ENCODE peak calls at places on chromosomes 12 and 14, in four cellular contexts. K is fibroblast of lung, I is Caco-2, S is ascending aorta. Q is an unnamed sample.

GRCh38 chr12:16939871-16940306 is 333.9 kb upstream of the LMO3 start:
- DNase-seq in K (peak; percentile 2), I (peak; percentile 82), S (no peak), Q (no peak)

GRCh38 chr12:20212658-20213387 is 155.5 kb upstream of the PDE3A start:
- DNase-seq in K (peak; percentile 100), I (peak; percentile 32), S (peak; percentile 75), Q (no peak)

GRCh38 chr12:21989819-21990412 is 48.7 kb upstream of the ABCC9 start:
- DNase-seq in K (peak; percentile 74), I (peak; percentile 46), S (no peak), Q (no peak)

GRCh38 chr14:65229431-65230286 is 127.3 kb upstream of the MAX start:
- DNase-seq in K (peak; percentile 51), I (no peak), S (no peak), Q (peak; percentile 25)

GRCh38 chr12:52413787-52414345 is 7.7 kb upstream of the KRT82 start:
- DNase-seq in K (no peak), I (no peak), S (no peak), Q (no peak)

GRCh38 chr12:95986635-95987535 is 9.3 kb downstream of the HAL start:
- DNase-seq in K (peak; percentile 19), I (no peak), S (no peak), Q (no peak)

GRCh38 chr12:74917743-74918142 is 291.9 kb downstream of the KCNC2 start:
- DNase-seq in K (no peak), I (no peak), S (no peak), Q (no peak)

GRCh38 chr14:52355526-52355925 is 41.4 kb downstream of the PTGER2 start:
- DNase-seq in K (no peak), I (no peak), S (no peak), Q (no peak)

GRCh38 chr14:51855234-51855633 is 5.2 kb upstream of the GNG2 start:
- DNase-seq in K (peak; percentile 55), I (no peak), S (no peak), Q (no peak)

GRCh38 chr14:105195533-105196227 is 14.6 kb upstream of the NUDT14 start:
- DNase-seq in K (no peak), I (no peak), S (no peak), Q (peak; percentile 12)

GRCh38 chr14:22185191-22185590 is 403.8 kb downstream of the DAD1 start:
- DNase-seq in K (peak; percentile 46), I (no peak), S (no peak), Q (no peak)

GRCh38 chr14:99202516-99202915 is 69.5 kb downstream of the BCL11B start:
- DNase-seq in K (no peak), I (no peak), S (no peak), Q (no peak)

GRCh38 chr14:20775043-20775442 is 6.0 kb upstream of the RNASE6 start:
- DNase-seq in K (no peak), I (no peak), S (no peak), Q (no peak)

GRCh38 chr14:65346895-65347294 is 65.6 kb upstream of the FUT8 start:
- DNase-seq in K (peak; percentile 19), I (no peak), S (no peak), Q (no peak)

GRCh38 chr12:45966486-45966885 is 23.9 kb downstream of the SCAF11 start:
- DNase-seq in K (peak; percentile 49), I (peak; percentile 40), S (no peak), Q (no peak)

GRCh38 chr14:64610049-64610746 is 60.4 kb downstream of the PPP1R36 start:
- DNase-seq in K (no peak), I (no peak), S (no peak), Q (no peak)

GRCh38 chr12:110104188-110104969 is 19.8 kb upstream of the IFT81 start:
- DNase-seq in K (peak; percentile 86), I (no peak), S (no peak), Q (no peak)

GRCh38 chr14:104889374-104889755 is 24.3 kb downstream of the CEP170B start:
- DNase-seq in K (no peak), I (no peak), S (no peak), Q (no peak)

GRCh38 chr12:91180577-91180976 is 2.0 kb downstream of the DCN start:
- DNase-seq in K (peak; percentile 90), I (no peak), S (no peak), Q (no peak)

GRCh38 chr14:55864890-55865655 is 253.1 kb upstream of the PELI2 start:
- DNase-seq in K (no peak), I (no peak), S (no peak), Q (no peak)

GRCh38 chr12:76266797-76267196 is 81.4 kb downstream of the BBS10 start:
- DNase-seq in K (peak; percentile 92), I (no peak), S (no peak), Q (no peak)

GRCh38 chr14:87712386-87713113 is 280.4 kb downstream of the GALC start:
- DNase-seq in K (no peak), I (no peak), S (no peak), Q (no peak)

GRCh38 chr14:20801726-20802125 is 918 bp downstream of the RNASE1 start:
- DNase-seq in K (no peak), I (no peak), S (no peak), Q (no peak)

GRCh38 chr14:21192875-21193535 is 37.1 kb upstream of the OR5AU1 start:
- DNase-seq in K (no peak), I (no peak), S (no peak), Q (no peak)

GRCh38 chr14:87076146-87076545 is 916.8 kb downstream of the GALC start:
- DNase-seq in K (no peak), I (no peak), S (no peak), Q (no peak)

GRCh38 chr12:99043319-99043914 is 398.3 kb downstream of the APAF1 start:
- DNase-seq in K (peak; percentile 71), I (peak; percentile 66), S (no peak), Q (peak; percentile 16)

GRCh38 chr12:10214131-10214876 is 1.6 kb downstream of the GABARAPL1 start:
- DNase-seq in K (peak; percentile 63), I (no peak), S (no peak), Q (no peak)

GRCh38 chr12:7108042-7108927 is 729 bp downstream of the C1RL start:
- DNase-seq in K (peak; percentile 78), I (peak; percentile 91), S (peak; percentile 45), Q (peak; percentile 47)

GRCh38 chr12:112839386-112839972 is 47.9 kb downstream of the RPH3A start:
- DNase-seq in K (peak; percentile 4), I (peak; percentile 34), S (no peak), Q (no peak)

GRCh38 chr12:19088576-19088975 is 41.0 kb upstream of the PLEKHA5 start:
- DNase-seq in K (no peak), I (no peak), S (no peak), Q (no peak)
- H3K9me3 ChIP-seq in K (no peaks in the 10 kb centered on the region), I (peaks cover 10% of the 10 kb centered on the region), S (no peaks in the 10 kb centered on the region), Q (no peaks in the 10 kb centered on the region)

GRCh38 chr12:132945806-132946506 is 10.2 kb downstream of the ZNF605 start:
- DNase-seq in K (no peak), I (no peak), S (no peak), Q (no peak)
- H3K9me3 ChIP-seq in K (peaks cover 23% of the 10 kb centered on the region), I (peaks cover 20% of the 10 kb centered on the region), S (peaks cover 93% of the 10 kb centered on the region), Q (peaks cover 56% of the 10 kb centered on the region)

GRCh38 chr12:132942611-132943010 is 13.5 kb downstream of the ZNF605 start:
- DNase-seq in K (no peak), I (no peak), S (no peak), Q (no peak)

GRCh38 chr12:132936163-132936562 is 19.9 kb downstream of the ZNF605 start:
- DNase-seq in K (no peak), I (no peak), S (no peak), Q (no peak)

GRCh38 chr12:132941336-132941954 is 14.7 kb downstream of the ZNF605 start:
- DNase-seq in K (no peak), I (no peak), S (no peak), Q (no peak)

GRCh38 chr12:132940071-132940719 is 15.9 kb downstream of the ZNF605 start:
- DNase-seq in K (no peak), I (no peak), S (no peak), Q (no peak)

GRCh38 chr12:132937476-132937875 is 18.6 kb downstream of the ZNF605 start:
- DNase-seq in K (no peak), I (no peak), S (no peak), Q (no peak)
- H3K9me3 ChIP-seq in K (peaks cover 6% of the 10 kb centered on the region), I (peaks cover 27% of the 10 kb centered on the region), S (peaks cover 71% of the 10 kb centered on the region), Q (peaks cover 65% of the 10 kb centered on the region)

GRCh38 chr12:50918584-50919316 is 33.6 kb upstream of the HIGD1C start:
- DNase-seq in K (no peak), I (no peak), S (no peak), Q (no peak)

GRCh38 chr12:50913224-50913623 is 39.1 kb upstream of the HIGD1C start:
- DNase-seq in K (no peak), I (no peak), S (no peak), Q (no peak)

GRCh38 chr12:50916292-50916691 is 36.1 kb upstream of the HIGD1C start:
- DNase-seq in K (no peak), I (no peak), S (no peak), Q (no peak)

GRCh38 chr12:50914872-50915484 is 37.4 kb upstream of the HIGD1C start:
- DNase-seq in K (no peak), I (no peak), S (no peak), Q (no peak)
- H3K9me3 ChIP-seq in K (no peaks in the 10 kb centered on the region), I (peaks cover 37% of the 10 kb centered on the region), S (peaks cover 11% of the 10 kb centered on the region), Q (peaks cover 28% of the 10 kb centered on the region)

GRCh38 chr14:25461780-25462179 is 411.8 kb upstream of the STXBP6 start:
- DNase-seq in K (no peak), I (no peak), S (no peak), Q (no peak)
- H3K9me3 ChIP-seq in K (no peaks in the 10 kb centered on the region), I (no peaks in the 10 kb centered on the region), S (no peaks in the 10 kb centered on the region), Q (no peaks in the 10 kb centered on the region)

GRCh38 chr12:51238510-51239334 is at the start of gene DAZAP2:
- DNase-seq in K (peak; percentile 95), I (peak; percentile 98), S (peak; percentile 85), Q (peak; percentile 91)
- H3K9me3 ChIP-seq in K (no peaks in the 10 kb centered on the region), I (no peaks in the 10 kb centered on the region), S (no peaks in the 10 kb centered on the region), Q (no peaks in the 10 kb centered on the region)

Q was measured in CD4-positive, alpha-beta T cell.